ENCODE peak calls at places on chromosomes 1 and 21, in four cellular contexts. K is K562, U is HCT116, S is endothelial cell of umbilical vein. M is an unnamed sample.

GRCh38 chr1:215583185-215583692 is 16.1 kb downstream of the KCTD3 start:
- DNase-seq in U (no peak), S (peak; percentile 49), K (no peak), M (no peak)

GRCh38 chr1:25695066-25695990 is 78.7 kb downstream of the MAN1C1 start:
- DNase-seq in K (peak; percentile 50), U (no peak), S (peak; percentile 87), M (peak; percentile 66)

GRCh38 chr1:234771642-234772344 is 161.8 kb upstream of the IRF2BP2 start:
- DNase-seq in K (no peak), S (no peak), U (no peak), M (no peak)

GRCh38 chr1:25590096-25590824 is 26.3 kb upstream of the MAN1C1 start:
- DNase-seq in K (no peak), U (no peak), S (peak; percentile 34), M (no peak)

GRCh38 chr1:235102259-235102582 is 26.4 kb downstream of the TOMM20 start:
- DNase-seq in S (no peak), U (no peak), K (no peak), M (no peak)

GRCh38 chr1:218852541-218852940 is 321.1 kb upstream of the LYPLAL1 start:
- DNase-seq in K (no peak), S (no peak), U (no peak), M (no peak)

GRCh38 chr1:75198761-75199160 is 64.6 kb downstream of the LHX8 start:
- DNase-seq in U (no peak), K (no peak), S (no peak), M (no peak)

GRCh38 chr1:20158358-20159070 is 19.4 kb downstream of the PLA2G2F start:
- DNase-seq in U (no peak), K (no peak), S (no peak), M (no peak)

GRCh38 chr1:54464477-54465146 is 58.4 kb upstream of the SSBP3 start:
- DNase-seq in U (no peak), S (peak; percentile 66), K (peak; percentile 88), M (no peak)

GRCh38 chr1:73674945-73675561 is 522.9 kb downstream of the LRRIQ3 start:
- DNase-seq in U (no peak), K (no peak), S (peak; percentile 28), M (no peak)

GRCh38 chr1:217133958-217134856 is 411.0 kb upstream of the ESRRG start:
- DNase-seq in U (no peak), S (no peak), K (no peak), M (no peak)

GRCh38 chr21:31329431-31330143 is 14.5 kb downstream of the TIAM1 start:
- DNase-seq in S (no peak), K (no peak), U (no peak), M (no peak)

GRCh38 chr21:43808367-43808766 is 19.0 kb downstream of the RRP1 start:
- DNase-seq in U (no peak), S (no peak), K (no peak), M (no peak)

GRCh38 chr1:207981976-207982375 is 71.1 kb upstream of the CD34 start:
- DNase-seq in K (peak; percentile 73), S (peak; percentile 25), U (peak; percentile 23), M (peak; percentile 13)

GRCh38 chr1:227889863-227890405 is 57.8 kb downstream of the WNT9A start:
- DNase-seq in S (no peak), K (no peak), U (no peak), M (no peak)

GRCh38 chr1:211677659-211678058 is 2.2 kb upstream of the NEK2 start:
- DNase-seq in U (no peak), K (no peak), S (no peak), M (no peak)

GRCh38 chr1:84571150-84571535 is 3.1 kb downstream of the CTBS start:
- DNase-seq in S (peak; percentile 9), U (no peak), K (no peak), M (no peak)

GRCh38 chr1:203464226-203464625 is 11.4 kb upstream of the PRELP start:
- DNase-seq in S (peak; percentile 32), U (no peak), K (no peak), M (no peak)

GRCh38 chr1:36562181-36562685 is 79.5 kb upstream of the CSF3R start:
- DNase-seq in K (no peak), S (no peak), U (no peak), M (no peak)

GRCh38 chr1:148373236-148373935 is 109.7 kb downstream of the PPIAL4G start:
- DNase-seq in S (no peak), K (no peak), U (no peak), M (no peak)

DNA sequence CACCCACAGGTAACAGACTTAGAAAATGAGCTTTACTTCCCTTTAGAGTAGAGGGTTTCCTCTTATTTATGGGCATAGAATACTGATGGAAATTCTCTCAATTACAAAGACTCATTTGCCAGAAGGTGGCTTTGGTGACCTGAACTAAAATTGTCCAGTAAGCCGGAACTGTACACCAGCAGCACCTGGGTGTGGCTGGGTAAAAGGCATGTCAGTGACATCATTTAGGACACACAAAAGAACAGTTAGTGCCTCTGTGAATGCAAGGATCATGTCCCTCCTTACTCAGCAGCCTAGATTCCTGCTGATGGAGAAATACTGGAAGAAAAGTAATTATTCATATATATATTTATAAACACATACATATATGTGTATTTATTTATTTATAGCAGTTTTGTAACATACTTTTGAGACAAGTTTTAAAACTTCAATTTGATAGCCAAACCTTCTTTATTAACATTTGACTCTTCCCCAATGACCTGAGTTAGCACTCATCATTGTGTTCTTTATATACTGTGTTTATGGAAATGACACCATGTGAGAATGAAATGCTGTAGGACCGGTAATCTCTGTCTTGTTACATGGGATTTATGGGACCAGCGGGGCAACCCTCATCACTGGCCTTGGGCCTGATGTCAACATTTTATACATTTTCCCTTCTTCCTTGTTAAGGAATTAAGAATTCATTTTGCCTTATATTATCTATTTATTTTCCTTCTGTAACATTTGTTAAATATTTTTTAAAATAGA is 274.4 kb downstream of the BRINP2 start:
- DNase-seq in U (no peak), K (no peak), S (no peak), M (no peak)
- H3K4me1 ChIP-seq in U (no peaks in the 10 kb centered on the region), K (no peaks in the 10 kb centered on the region), S (no peaks in the 10 kb centered on the region), M (no peaks in the 10 kb centered on the region)

GRCh38 chr1:66282885-66283284 is 251.1 kb upstream of the SGIP1 start:
- DNase-seq in S (no peak), K (no peak), U (no peak), M (no peak)

GRCh38 chr1:66282343-66282852 is 251.6 kb upstream of the SGIP1 start:
- DNase-seq in K (no peak), U (peak; percentile 68), S (peak; percentile 53), M (no peak)

GRCh38 chr1:66283583-66284041 is 250.3 kb upstream of the SGIP1 start:
- DNase-seq in K (no peak), S (no peak), U (no peak), M (no peak)

GRCh38 chr1:66284746-66285145 is 249.2 kb upstream of the SGIP1 start:
- DNase-seq in K (no peak), U (no peak), S (no peak), M (no peak)

GRCh38 chr1:66281808-66282207 is 252.1 kb upstream of the SGIP1 start:
- DNase-seq in U (no peak), K (no peak), S (no peak), M (no peak)
- TF ChIP-seq POLR2A in U (no peak), K (no peak), S (no peak), M (no peak)

GRCh38 chr1:184576822-184577790 is 177.6 kb downstream of the EDEM3 start:
- DNase-seq in S (no peak), K (no peak), U (no peak), M (no peak)
- H3K9ac ChIP-seq in S (no peak overlapping the region), K (no peak overlapping the region), U (no peak overlapping the region), M (no peak overlapping the region)

DNA sequence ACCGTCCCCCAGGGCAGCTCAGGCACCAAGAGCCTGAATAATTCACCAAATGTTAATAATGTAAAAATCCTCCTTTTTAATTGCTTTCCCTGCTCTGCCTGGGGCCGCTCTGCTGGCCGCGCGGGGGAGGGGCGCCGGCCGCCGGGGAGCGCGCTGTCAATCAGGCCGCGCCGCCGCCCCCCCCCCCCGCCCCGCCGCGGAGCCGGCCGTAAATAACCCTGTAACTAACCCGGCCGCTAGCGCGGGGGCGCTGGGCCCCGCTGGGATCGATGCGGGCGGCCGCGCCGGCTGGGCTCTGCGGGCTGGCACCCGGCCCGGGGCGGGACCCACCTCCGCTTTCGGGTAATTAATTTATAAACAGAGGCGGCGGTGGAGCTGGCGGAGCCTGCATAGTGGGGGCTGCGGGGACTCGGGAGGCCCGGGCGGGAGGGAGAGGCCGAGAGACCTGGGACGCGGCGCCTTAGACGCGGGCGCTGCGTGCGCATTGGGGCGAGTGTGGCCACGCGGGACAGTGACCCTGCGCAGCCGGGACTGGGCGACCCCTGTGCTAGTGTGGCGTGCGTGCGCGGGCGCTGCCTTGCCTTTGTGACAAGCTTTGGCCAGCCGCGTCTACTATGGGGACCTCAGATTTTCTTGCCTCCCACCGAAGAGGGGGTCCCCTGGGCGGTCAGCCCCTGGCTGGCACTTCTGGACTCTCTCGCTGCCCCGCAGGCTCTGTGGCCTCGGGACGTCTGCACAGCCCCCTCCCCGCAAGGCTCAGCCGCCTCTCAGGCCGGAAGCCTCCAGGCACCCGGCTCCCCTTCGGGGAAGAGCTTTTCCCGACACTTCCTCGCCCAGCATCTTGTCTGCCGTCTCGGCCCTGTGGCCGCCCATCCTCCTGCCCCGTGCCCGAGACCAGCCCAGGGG is 16.7 kb downstream of the SAMD11 start:
- DNase-seq in K (peak; percentile 96), U (no peak), S (peak; percentile 28), M (peak; percentile 27)
- H3K4me1 ChIP-seq in K (peaks cover 28% of the 10 kb centered on the region), U (peaks cover 51% of the 10 kb centered on the region), S (peaks cover 12% of the 10 kb centered on the region), M (peaks cover 32% of the 10 kb centered on the region)

GRCh38 chr1:45607407-45608074 is 16.3 kb downstream of the CCDC17 start:
- DNase-seq in U (no peak), K (no peak), S (no peak), M (no peak)

GRCh38 chr1:45612941-45613579 is 10.8 kb downstream of the CCDC17 start:
- DNase-seq in S (no peak), K (no peak), U (no peak), M (no peak)

GRCh38 chr1:45608475-45609156 is 15.2 kb downstream of the CCDC17 start:
- DNase-seq in U (no peak), K (no peak), S (peak; percentile 85), M (no peak)

GRCh38 chr1:45615885-45616284 is 8.0 kb downstream of the CCDC17 start:
- DNase-seq in S (no peak), U (no peak), K (no peak), M (no peak)

GRCh38 chr1:45610589-45611226 is 13.1 kb downstream of the CCDC17 start:
- DNase-seq in U (no peak), K (no peak), S (no peak), M (no peak)
- TF ChIP-seq POLR2A in U (no peak), K (peak; percentile 23), S (no peak), M (no peak)